ENCODE peak calls at places on chromosomes 7 and 10, in five cellular contexts. One of them, this sample, is unnamed.

GRCh38 chr10:108904163-108904878 is 1019.0 kb downstream of the XPNPEP1 start:
- DNase-seq in Right ventricle myocardium superior: peak; percentile 38
- DNase-seq in activated CD8-positive, alpha-beta memory T cell treated with anti-CD3 and anti-CD28 coated beads, Interleukin-2, amount 10 ng/mL, durations not matched to agents 7 days and 5 days: no peak
- DNase-seq in AG08395: peak; percentile 14
- DNase-seq in stimulated activated CD8-positive, alpha-beta memory T cell treated with anti-CD3 and anti-CD28 coated beads, Interleukin-7, amount 100 ng/mL, for 48 hours: no peak
- DNase-seq in this sample: no peak

GRCh38 chr10:93068411-93069244 is 5.1 kb upstream of the CYP26A1 start:
- DNase-seq in stimulated activated CD8-positive, alpha-beta memory T cell treated with anti-CD3 and anti-CD28 coated beads, Interleukin-7, amount 100 ng/mL, for 48 hours: no peak
- DNase-seq in AG08395: no peak
- DNase-seq in activated CD8-positive, alpha-beta memory T cell treated with anti-CD3 and anti-CD28 coated beads, Interleukin-2, amount 10 ng/mL, durations not matched to agents 7 days and 5 days: no peak
- DNase-seq in Right ventricle myocardium superior: no peak
- DNase-seq in this sample: no peak

GRCh38 chr7:117674617-117675016 is 194.8 kb downstream of the CFTR start:
- DNase-seq in Right ventricle myocardium superior: no peak
- DNase-seq in stimulated activated CD8-positive, alpha-beta memory T cell treated with anti-CD3 and anti-CD28 coated beads, Interleukin-7, amount 100 ng/mL, for 48 hours: no peak
- DNase-seq in activated CD8-positive, alpha-beta memory T cell treated with anti-CD3 and anti-CD28 coated beads, Interleukin-2, amount 10 ng/mL, durations not matched to agents 7 days and 5 days: no peak
- DNase-seq in AG08395: no peak
- DNase-seq in this sample: no peak

GRCh38 chr10:13263591-13263990 is 29.4 kb upstream of the UCMA start:
- DNase-seq in stimulated activated CD8-positive, alpha-beta memory T cell treated with anti-CD3 and anti-CD28 coated beads, Interleukin-7, amount 100 ng/mL, for 48 hours: no peak
- DNase-seq in Right ventricle myocardium superior: no peak
- DNase-seq in AG08395: no peak
- DNase-seq in activated CD8-positive, alpha-beta memory T cell treated with anti-CD3 and anti-CD28 coated beads, Interleukin-2, amount 10 ng/mL, durations not matched to agents 7 days and 5 days: no peak
- DNase-seq in this sample: no peak

GRCh38 chr7:32089256-32089655 is 19.0 kb upstream of the PDE1C start:
- DNase-seq in AG08395: no peak
- DNase-seq in activated CD8-positive, alpha-beta memory T cell treated with anti-CD3 and anti-CD28 coated beads, Interleukin-2, amount 10 ng/mL, durations not matched to agents 7 days and 5 days: no peak
- DNase-seq in stimulated activated CD8-positive, alpha-beta memory T cell treated with anti-CD3 and anti-CD28 coated beads, Interleukin-7, amount 100 ng/mL, for 48 hours: no peak
- DNase-seq in Right ventricle myocardium superior: no peak
- DNase-seq in this sample: no peak

GRCh38 chr10:97582169-97582568 is 2.0 kb upstream of the HOGA1 start:
- DNase-seq in Right ventricle myocardium superior: no peak
- DNase-seq in activated CD8-positive, alpha-beta memory T cell treated with anti-CD3 and anti-CD28 coated beads, Interleukin-2, amount 10 ng/mL, durations not matched to agents 7 days and 5 days: no peak
- DNase-seq in AG08395: no peak
- DNase-seq in stimulated activated CD8-positive, alpha-beta memory T cell treated with anti-CD3 and anti-CD28 coated beads, Interleukin-7, amount 100 ng/mL, for 48 hours: no peak
- DNase-seq in this sample: no peak

GRCh38 chr7:75931676-75932075 is 16.7 kb downstream of the POR start:
- DNase-seq in activated CD8-positive, alpha-beta memory T cell treated with anti-CD3 and anti-CD28 coated beads, Interleukin-2, amount 10 ng/mL, durations not matched to agents 7 days and 5 days: no peak
- DNase-seq in Right ventricle myocardium superior: no peak
- DNase-seq in AG08395: no peak
- DNase-seq in stimulated activated CD8-positive, alpha-beta memory T cell treated with anti-CD3 and anti-CD28 coated beads, Interleukin-7, amount 100 ng/mL, for 48 hours: no peak
- DNase-seq in this sample: no peak

GRCh38 chr10:36612436-36612835 is 513.0 kb upstream of the ANKRD30A start:
- DNase-seq in activated CD8-positive, alpha-beta memory T cell treated with anti-CD3 and anti-CD28 coated beads, Interleukin-2, amount 10 ng/mL, durations not matched to agents 7 days and 5 days: no peak
- DNase-seq in stimulated activated CD8-positive, alpha-beta memory T cell treated with anti-CD3 and anti-CD28 coated beads, Interleukin-7, amount 100 ng/mL, for 48 hours: no peak
- DNase-seq in AG08395: no peak
- DNase-seq in Right ventricle myocardium superior: no peak
- DNase-seq in this sample: no peak

GRCh38 chr7:77538186-77538907 is 1.3 kb downstream of the PTPN12 start:
- DNase-seq in Right ventricle myocardium superior: peak; percentile 91
- DNase-seq in activated CD8-positive, alpha-beta memory T cell treated with anti-CD3 and anti-CD28 coated beads, Interleukin-2, amount 10 ng/mL, durations not matched to agents 7 days and 5 days: no peak
- DNase-seq in AG08395: peak; percentile 80
- DNase-seq in stimulated activated CD8-positive, alpha-beta memory T cell treated with anti-CD3 and anti-CD28 coated beads, Interleukin-7, amount 100 ng/mL, for 48 hours: no peak
- DNase-seq in this sample: peak; percentile 92

GRCh38 chr7:138033241-138033640 is 31.4 kb upstream of the CREB3L2 start:
- DNase-seq in activated CD8-positive, alpha-beta memory T cell treated with anti-CD3 and anti-CD28 coated beads, Interleukin-2, amount 10 ng/mL, durations not matched to agents 7 days and 5 days: no peak
- DNase-seq in Right ventricle myocardium superior: no peak
- DNase-seq in stimulated activated CD8-positive, alpha-beta memory T cell treated with anti-CD3 and anti-CD28 coated beads, Interleukin-7, amount 100 ng/mL, for 48 hours: no peak
- DNase-seq in AG08395: no peak
- DNase-seq in this sample: no peak

GRCh38 chr10:123555616-123556015 is 110.5 kb upstream of the GPR26 start:
- DNase-seq in Right ventricle myocardium superior: no peak
- DNase-seq in activated CD8-positive, alpha-beta memory T cell treated with anti-CD3 and anti-CD28 coated beads, Interleukin-2, amount 10 ng/mL, durations not matched to agents 7 days and 5 days: no peak
- DNase-seq in AG08395: no peak
- DNase-seq in stimulated activated CD8-positive, alpha-beta memory T cell treated with anti-CD3 and anti-CD28 coated beads, Interleukin-7, amount 100 ng/mL, for 48 hours: no peak
- DNase-seq in this sample: no peak

GRCh38 chr10:60175418-60175817 is 214.3 kb downstream of the ANK3 start:
- DNase-seq in AG08395: no peak
- DNase-seq in Right ventricle myocardium superior: no peak
- DNase-seq in activated CD8-positive, alpha-beta memory T cell treated with anti-CD3 and anti-CD28 coated beads, Interleukin-2, amount 10 ng/mL, durations not matched to agents 7 days and 5 days: no peak
- DNase-seq in stimulated activated CD8-positive, alpha-beta memory T cell treated with anti-CD3 and anti-CD28 coated beads, Interleukin-7, amount 100 ng/mL, for 48 hours: no peak
- DNase-seq in this sample: no peak

GRCh38 chr7:67105382-67105781 is 108.7 kb downstream of the TYW1 start:
- DNase-seq in AG08395: peak; percentile 1
- DNase-seq in Right ventricle myocardium superior: no peak
- DNase-seq in stimulated activated CD8-positive, alpha-beta memory T cell treated with anti-CD3 and anti-CD28 coated beads, Interleukin-7, amount 100 ng/mL, for 48 hours: no peak
- DNase-seq in activated CD8-positive, alpha-beta memory T cell treated with anti-CD3 and anti-CD28 coated beads, Interleukin-2, amount 10 ng/mL, durations not matched to agents 7 days and 5 days: no peak
- DNase-seq in this sample: no peak

GRCh38 chr7:21450076-21450475 is 22.2 kb downstream of the SP4 start:
- DNase-seq in Right ventricle myocardium superior: no peak
- DNase-seq in stimulated activated CD8-positive, alpha-beta memory T cell treated with anti-CD3 and anti-CD28 coated beads, Interleukin-7, amount 100 ng/mL, for 48 hours: no peak
- DNase-seq in activated CD8-positive, alpha-beta memory T cell treated with anti-CD3 and anti-CD28 coated beads, Interleukin-2, amount 10 ng/mL, durations not matched to agents 7 days and 5 days: no peak
- DNase-seq in AG08395: no peak
- DNase-seq in this sample: no peak

GRCh38 chr7:27459021-27459728 is 203.5 kb downstream of the HIBADH start:
- DNase-seq in Right ventricle myocardium superior: no peak
- DNase-seq in activated CD8-positive, alpha-beta memory T cell treated with anti-CD3 and anti-CD28 coated beads, Interleukin-2, amount 10 ng/mL, durations not matched to agents 7 days and 5 days: no peak
- DNase-seq in AG08395: peak; percentile 32
- DNase-seq in stimulated activated CD8-positive, alpha-beta memory T cell treated with anti-CD3 and anti-CD28 coated beads, Interleukin-7, amount 100 ng/mL, for 48 hours: no peak
- DNase-seq in this sample: no peak

GRCh38 chr7:101688183-101688831 is 59.2 kb upstream of the MYL10 start:
- DNase-seq in activated CD8-positive, alpha-beta memory T cell treated with anti-CD3 and anti-CD28 coated beads, Interleukin-2, amount 10 ng/mL, durations not matched to agents 7 days and 5 days: peak; percentile 84
- DNase-seq in AG08395: peak; percentile 76
- DNase-seq in stimulated activated CD8-positive, alpha-beta memory T cell treated with anti-CD3 and anti-CD28 coated beads, Interleukin-7, amount 100 ng/mL, for 48 hours: peak; percentile 59
- DNase-seq in Right ventricle myocardium superior: peak; percentile 91
- DNase-seq in this sample: peak; percentile 93

GRCh38 chr10:131519723-131520122 is 208.2 kb upstream of the TCERG1L start:
- DNase-seq in Right ventricle myocardium superior: no peak
- DNase-seq in activated CD8-positive, alpha-beta memory T cell treated with anti-CD3 and anti-CD28 coated beads, Interleukin-2, amount 10 ng/mL, durations not matched to agents 7 days and 5 days: no peak
- DNase-seq in AG08395: no peak
- DNase-seq in stimulated activated CD8-positive, alpha-beta memory T cell treated with anti-CD3 and anti-CD28 coated beads, Interleukin-7, amount 100 ng/mL, for 48 hours: no peak
- DNase-seq in this sample: no peak

GRCh38 chr10:14325325-14325955 is 5.3 kb downstream of the FRMD4A start:
- DNase-seq in AG08395: no peak
- DNase-seq in Right ventricle myocardium superior: peak; percentile 48
- DNase-seq in activated CD8-positive, alpha-beta memory T cell treated with anti-CD3 and anti-CD28 coated beads, Interleukin-2, amount 10 ng/mL, durations not matched to agents 7 days and 5 days: peak; percentile 55
- DNase-seq in stimulated activated CD8-positive, alpha-beta memory T cell treated with anti-CD3 and anti-CD28 coated beads, Interleukin-7, amount 100 ng/mL, for 48 hours: peak; percentile 6
- DNase-seq in this sample: no peak

GRCh38 chr10:78919111-78919966 is 149.4 kb upstream of the ZMIZ1 start:
- DNase-seq in AG08395: no peak
- DNase-seq in stimulated activated CD8-positive, alpha-beta memory T cell treated with anti-CD3 and anti-CD28 coated beads, Interleukin-7, amount 100 ng/mL, for 48 hours: no peak
- DNase-seq in Right ventricle myocardium superior: no peak
- DNase-seq in activated CD8-positive, alpha-beta memory T cell treated with anti-CD3 and anti-CD28 coated beads, Interleukin-2, amount 10 ng/mL, durations not matched to agents 7 days and 5 days: no peak
- DNase-seq in this sample: no peak

GRCh38 chr7:71739520-71740195 is 607.7 kb downstream of the GALNT17 start:
- DNase-seq in stimulated activated CD8-positive, alpha-beta memory T cell treated with anti-CD3 and anti-CD28 coated beads, Interleukin-7, amount 100 ng/mL, for 48 hours: no peak
- DNase-seq in Right ventricle myocardium superior: no peak
- DNase-seq in activated CD8-positive, alpha-beta memory T cell treated with anti-CD3 and anti-CD28 coated beads, Interleukin-2, amount 10 ng/mL, durations not matched to agents 7 days and 5 days: no peak
- DNase-seq in AG08395: no peak
- DNase-seq in this sample: no peak

GRCh38 chr7:88927-89921 is 103.1 kb upstream of the FAM20C start:
- DNase-seq in activated CD8-positive, alpha-beta memory T cell treated with anti-CD3 and anti-CD28 coated beads, Interleukin-2, amount 10 ng/mL, durations not matched to agents 7 days and 5 days: peak; percentile 58
- DNase-seq in Right ventricle myocardium superior: peak; percentile 77
- DNase-seq in AG08395: peak; percentile 93
- DNase-seq in stimulated activated CD8-positive, alpha-beta memory T cell treated with anti-CD3 and anti-CD28 coated beads, Interleukin-7, amount 100 ng/mL, for 48 hours: no peak
- DNase-seq in this sample: peak; percentile 80

GRCh38 chr7:156986378-156986777 is 24.1 kb downstream of the MNX1 start:
- DNase-seq in Right ventricle myocardium superior: no peak
- DNase-seq in AG08395: no peak
- DNase-seq in activated CD8-positive, alpha-beta memory T cell treated with anti-CD3 and anti-CD28 coated beads, Interleukin-2, amount 10 ng/mL, durations not matched to agents 7 days and 5 days: no peak
- DNase-seq in stimulated activated CD8-positive, alpha-beta memory T cell treated with anti-CD3 and anti-CD28 coated beads, Interleukin-7, amount 100 ng/mL, for 48 hours: no peak
- DNase-seq in this sample: no peak

GRCh38 chr10:75568721-75569120 is 137.3 kb downstream of the LRMDA start:
- DNase-seq in stimulated activated CD8-positive, alpha-beta memory T cell treated with anti-CD3 and anti-CD28 coated beads, Interleukin-7, amount 100 ng/mL, for 48 hours: no peak
- DNase-seq in AG08395: no peak
- DNase-seq in activated CD8-positive, alpha-beta memory T cell treated with anti-CD3 and anti-CD28 coated beads, Interleukin-2, amount 10 ng/mL, durations not matched to agents 7 days and 5 days: no peak
- DNase-seq in Right ventricle myocardium superior: no peak
- DNase-seq in this sample: no peak

GRCh38 chr10:28479366-28479765 is 53.6 kb upstream of the WAC start:
- DNase-seq in stimulated activated CD8-positive, alpha-beta memory T cell treated with anti-CD3 and anti-CD28 coated beads, Interleukin-7, amount 100 ng/mL, for 48 hours: no peak
- DNase-seq in AG08395: no peak
- DNase-seq in activated CD8-positive, alpha-beta memory T cell treated with anti-CD3 and anti-CD28 coated beads, Interleukin-2, amount 10 ng/mL, durations not matched to agents 7 days and 5 days: no peak
- DNase-seq in Right ventricle myocardium superior: peak; percentile 44
- DNase-seq in this sample: no peak

GRCh38 chr10:48804740-48805182 is 120.1 kb downstream of the WDFY4 start:
- DNase-seq in Right ventricle myocardium superior: no peak
- DNase-seq in AG08395: no peak
- DNase-seq in activated CD8-positive, alpha-beta memory T cell treated with anti-CD3 and anti-CD28 coated beads, Interleukin-2, amount 10 ng/mL, durations not matched to agents 7 days and 5 days: no peak
- DNase-seq in stimulated activated CD8-positive, alpha-beta memory T cell treated with anti-CD3 and anti-CD28 coated beads, Interleukin-7, amount 100 ng/mL, for 48 hours: no peak
- DNase-seq in this sample: no peak

GRCh38 chr7:129453510-129454248 is 19.4 kb downstream of the STRIP2 start:
- DNase-seq in AG08395: no peak
- DNase-seq in stimulated activated CD8-positive, alpha-beta memory T cell treated with anti-CD3 and anti-CD28 coated beads, Interleukin-7, amount 100 ng/mL, for 48 hours: no peak
- DNase-seq in Right ventricle myocardium superior: no peak
- DNase-seq in activated CD8-positive, alpha-beta memory T cell treated with anti-CD3 and anti-CD28 coated beads, Interleukin-2, amount 10 ng/mL, durations not matched to agents 7 days and 5 days: no peak
- DNase-seq in this sample: no peak

GRCh38 chr10:58107506-58107905 is 160.2 kb downstream of the IPMK start:
- DNase-seq in activated CD8-positive, alpha-beta memory T cell treated with anti-CD3 and anti-CD28 coated beads, Interleukin-2, amount 10 ng/mL, durations not matched to agents 7 days and 5 days: no peak
- DNase-seq in Right ventricle myocardium superior: no peak
- DNase-seq in stimulated activated CD8-positive, alpha-beta memory T cell treated with anti-CD3 and anti-CD28 coated beads, Interleukin-7, amount 100 ng/mL, for 48 hours: no peak
- DNase-seq in AG08395: peak; percentile 80
- DNase-seq in this sample: no peak

GRCh38 chr7:105270117-105270516 is 118.6 kb downstream of the SRPK2 start:
- DNase-seq in AG08395: no peak
- DNase-seq in stimulated activated CD8-positive, alpha-beta memory T cell treated with anti-CD3 and anti-CD28 coated beads, Interleukin-7, amount 100 ng/mL, for 48 hours: no peak
- DNase-seq in activated CD8-positive, alpha-beta memory T cell treated with anti-CD3 and anti-CD28 coated beads, Interleukin-2, amount 10 ng/mL, durations not matched to agents 7 days and 5 days: no peak
- DNase-seq in Right ventricle myocardium superior: no peak
- DNase-seq in this sample: no peak